ENCODE peak calls at places on chromosomes 6 and 20, in ten cellular contexts. One of them, this sample, is unnamed.

GRCh38 chr20:24337074-24337473 is 132.4 kb upstream of the SYNDIG1 start:
- DNase-seq in body of pancreas: no peak
- DNase-seq in A549: no peak
- DNase-seq in thyroid gland: no peak
- DNase-seq in breast epithelium: no peak
- DNase-seq in sigmoid colon: no peak
- DNase-seq in heart left ventricle: no peak
- DNase-seq in esophagus muscularis mucosa: no peak
- DNase-seq in upper lobe of left lung: no peak
- DNase-seq in Peyer's patch: no peak
- DNase-seq in this sample: no peak

GRCh38 chr6:107862383-107862782 is 38.3 kb upstream of the SCML4 start:
- DNase-seq in A549: no peak
- DNase-seq in upper lobe of left lung: no peak
- DNase-seq in sigmoid colon: no peak
- DNase-seq in breast epithelium: no peak
- DNase-seq in esophagus muscularis mucosa: no peak
- DNase-seq in thyroid gland: peak; percentile 64
- DNase-seq in body of pancreas: no peak
- DNase-seq in heart left ventricle: no peak
- DNase-seq in Peyer's patch: no peak
- DNase-seq in this sample: no peak

GRCh38 chr6:55836481-55836880 is 38.9 kb downstream of the BMP5 start:
- DNase-seq in heart left ventricle: no peak
- DNase-seq in thyroid gland: no peak
- DNase-seq in breast epithelium: no peak
- DNase-seq in Peyer's patch: no peak
- DNase-seq in upper lobe of left lung: no peak
- DNase-seq in A549: no peak
- DNase-seq in body of pancreas: peak; percentile 82
- DNase-seq in esophagus muscularis mucosa: no peak
- DNase-seq in sigmoid colon: no peak
- DNase-seq in this sample: no peak

GRCh38 chr6:42075159-42075838 is 25.0 kb downstream of the TAF8 start:
- DNase-seq in heart left ventricle: peak; percentile 75
- DNase-seq in sigmoid colon: peak; percentile 86
- DNase-seq in A549: peak; percentile 74
- DNase-seq in upper lobe of left lung: no peak
- DNase-seq in Peyer's patch: peak; percentile 87
- DNase-seq in esophagus muscularis mucosa: no peak
- DNase-seq in breast epithelium: peak; percentile 81
- DNase-seq in thyroid gland: peak; percentile 97
- DNase-seq in body of pancreas: peak; percentile 76
- DNase-seq in this sample: peak; percentile 85

GRCh38 chr6:24927985-24928735 is 7.6 kb downstream of the RIPOR2 start:
- DNase-seq in thyroid gland: no peak
- DNase-seq in body of pancreas: no peak
- DNase-seq in sigmoid colon: no peak
- DNase-seq in upper lobe of left lung: no peak
- DNase-seq in A549: no peak
- DNase-seq in breast epithelium: no peak
- DNase-seq in Peyer's patch: no peak
- DNase-seq in heart left ventricle: no peak
- DNase-seq in esophagus muscularis mucosa: no peak
- DNase-seq in this sample: no peak

GRCh38 chr6:145214570-145214969 is 520.8 kb downstream of the EPM2A start:
- DNase-seq in sigmoid colon: no peak
- DNase-seq in thyroid gland: no peak
- DNase-seq in heart left ventricle: no peak
- DNase-seq in esophagus muscularis mucosa: no peak
- DNase-seq in A549: no peak
- DNase-seq in breast epithelium: no peak
- DNase-seq in body of pancreas: peak; percentile 29
- DNase-seq in upper lobe of left lung: no peak
- DNase-seq in Peyer's patch: no peak
- DNase-seq in this sample: peak; percentile 37

GRCh38 chr20:49278817-49279676 is 1.2 kb upstream of the ZNFX1 start:
- DNase-seq in upper lobe of left lung: no peak
- DNase-seq in sigmoid colon: no peak
- DNase-seq in thyroid gland: no peak
- DNase-seq in body of pancreas: peak; percentile 22
- DNase-seq in breast epithelium: no peak
- DNase-seq in esophagus muscularis mucosa: no peak
- DNase-seq in A549: no peak
- DNase-seq in Peyer's patch: no peak
- DNase-seq in heart left ventricle: no peak
- DNase-seq in this sample: no peak

GRCh38 chr20:58650181-58650775 is 805 bp upstream of the STX16 start:
- DNase-seq in sigmoid colon: peak; percentile 63
- DNase-seq in body of pancreas: no peak
- DNase-seq in thyroid gland: peak; percentile 15
- DNase-seq in upper lobe of left lung: peak; percentile 91
- DNase-seq in A549: no peak
- DNase-seq in esophagus muscularis mucosa: peak; percentile 85
- DNase-seq in breast epithelium: no peak
- DNase-seq in Peyer's patch: peak; percentile 70
- DNase-seq in heart left ventricle: peak; percentile 54
- DNase-seq in this sample: peak; percentile 66

GRCh38 chr6:39956951-39957350 is 22.7 kb upstream of the MOCS1 start:
- DNase-seq in A549: no peak
- DNase-seq in sigmoid colon: no peak
- DNase-seq in breast epithelium: no peak
- DNase-seq in upper lobe of left lung: no peak
- DNase-seq in thyroid gland: no peak
- DNase-seq in Peyer's patch: no peak
- DNase-seq in body of pancreas: no peak
- DNase-seq in esophagus muscularis mucosa: peak; percentile 12
- DNase-seq in heart left ventricle: no peak
- DNase-seq in this sample: no peak

GRCh38 chr6:90610291-90610670 is 23.4 kb upstream of the MAP3K7 start:
- DNase-seq in Peyer's patch: no peak
- DNase-seq in body of pancreas: no peak
- DNase-seq in heart left ventricle: no peak
- DNase-seq in breast epithelium: no peak
- DNase-seq in thyroid gland: no peak
- DNase-seq in A549: no peak
- DNase-seq in sigmoid colon: no peak
- DNase-seq in upper lobe of left lung: peak; percentile 65
- DNase-seq in esophagus muscularis mucosa: no peak
- DNase-seq in this sample: peak; percentile 18

GRCh38 chr6:157405986-157406385 is 25.0 kb downstream of the ZDHHC14 start:
- DNase-seq in A549: no peak
- DNase-seq in Peyer's patch: no peak
- DNase-seq in upper lobe of left lung: no peak
- DNase-seq in breast epithelium: no peak
- DNase-seq in thyroid gland: no peak
- DNase-seq in sigmoid colon: no peak
- DNase-seq in body of pancreas: no peak
- DNase-seq in heart left ventricle: no peak
- DNase-seq in esophagus muscularis mucosa: no peak
- DNase-seq in this sample: no peak

GRCh38 chr6:4781426-4781825 is 5.2 kb downstream of the CDYL start:
- DNase-seq in upper lobe of left lung: no peak
- DNase-seq in thyroid gland: no peak
- DNase-seq in A549: no peak
- DNase-seq in esophagus muscularis mucosa: no peak
- DNase-seq in body of pancreas: no peak
- DNase-seq in heart left ventricle: no peak
- DNase-seq in sigmoid colon: no peak
- DNase-seq in breast epithelium: no peak
- DNase-seq in Peyer's patch: no peak
- DNase-seq in this sample: no peak

GRCh38 chr6:152771061-152771687 is 20.6 kb downstream of the VIP start:
- DNase-seq in Peyer's patch: no peak
- DNase-seq in upper lobe of left lung: no peak
- DNase-seq in esophagus muscularis mucosa: no peak
- DNase-seq in thyroid gland: no peak
- DNase-seq in body of pancreas: no peak
- DNase-seq in heart left ventricle: no peak
- DNase-seq in A549: no peak
- DNase-seq in breast epithelium: no peak
- DNase-seq in sigmoid colon: no peak
- DNase-seq in this sample: no peak

DNA sequence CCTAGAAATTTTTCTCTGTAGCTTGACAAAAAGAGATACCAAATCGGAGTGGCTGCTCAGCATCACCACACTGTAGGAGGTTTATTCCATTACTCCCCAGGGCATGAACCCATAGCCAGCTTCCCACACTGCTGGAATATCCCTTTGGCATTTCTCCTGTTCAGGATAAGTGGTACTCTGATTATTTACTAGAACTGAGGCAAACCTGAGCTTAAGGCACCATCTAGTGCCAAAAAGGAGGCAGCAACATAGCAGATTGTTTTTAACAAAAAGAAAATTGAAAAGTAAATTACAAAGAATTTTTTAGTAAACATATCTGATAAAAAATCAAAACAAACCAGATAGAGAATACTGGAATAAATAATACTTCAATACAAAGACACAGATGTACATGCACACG is 181.7 kb downstream of the WDR27 start:
- DNase-seq in body of pancreas: no peak
- DNase-seq in A549: no peak
- DNase-seq in breast epithelium: no peak
- DNase-seq in esophagus muscularis mucosa: no peak
- DNase-seq in Peyer's patch: no peak
- DNase-seq in sigmoid colon: no peak
- DNase-seq in upper lobe of left lung: no peak
- DNase-seq in thyroid gland: no peak
- DNase-seq in heart left ventricle: no peak
- DNase-seq in this sample: no peak
- TF ChIP-seq POLR2A in body of pancreas: no peak
- TF ChIP-seq POLR2A in A549: no peak
- TF ChIP-seq POLR2A in breast epithelium: no peak
- TF ChIP-seq POLR2A in esophagus muscularis mucosa: no peak
- TF ChIP-seq POLR2A in Peyer's patch: no peak
- TF ChIP-seq POLR2A in sigmoid colon: no peak
- TF ChIP-seq POLR2A in upper lobe of left lung: no peak
- TF ChIP-seq POLR2A in thyroid gland: no peak
- TF ChIP-seq POLR2A in heart left ventricle: no peak
- TF ChIP-seq POLR2A in this sample: no peak

GRCh38 chr20:53678315-53678989 is 84.8 kb upstream of the ZNF217 start:
- DNase-seq in esophagus muscularis mucosa: no peak
- DNase-seq in thyroid gland: no peak
- DNase-seq in heart left ventricle: no peak
- DNase-seq in body of pancreas: no peak
- DNase-seq in Peyer's patch: no peak
- DNase-seq in sigmoid colon: no peak
- DNase-seq in breast epithelium: no peak
- DNase-seq in upper lobe of left lung: no peak
- DNase-seq in A549: no peak
- DNase-seq in this sample: no peak

GRCh38 chr20:53683506-53683905 is 89.9 kb upstream of the ZNF217 start:
- DNase-seq in body of pancreas: no peak
- DNase-seq in Peyer's patch: no peak
- DNase-seq in esophagus muscularis mucosa: no peak
- DNase-seq in upper lobe of left lung: no peak
- DNase-seq in thyroid gland: no peak
- DNase-seq in sigmoid colon: no peak
- DNase-seq in heart left ventricle: no peak
- DNase-seq in breast epithelium: no peak
- DNase-seq in A549: no peak
- DNase-seq in this sample: no peak

GRCh38 chr20:53678990-53679596 is 85.5 kb upstream of the ZNF217 start:
- DNase-seq in upper lobe of left lung: no peak
- DNase-seq in A549: no peak
- DNase-seq in esophagus muscularis mucosa: no peak
- DNase-seq in breast epithelium: no peak
- DNase-seq in heart left ventricle: no peak
- DNase-seq in Peyer's patch: no peak
- DNase-seq in body of pancreas: no peak
- DNase-seq in sigmoid colon: no peak
- DNase-seq in thyroid gland: no peak
- DNase-seq in this sample: no peak

GRCh38 chr20:53679597-53680309 is 86.1 kb upstream of the ZNF217 start:
- DNase-seq in body of pancreas: no peak
- DNase-seq in A549: no peak
- DNase-seq in heart left ventricle: no peak
- DNase-seq in esophagus muscularis mucosa: no peak
- DNase-seq in thyroid gland: no peak
- DNase-seq in sigmoid colon: no peak
- DNase-seq in upper lobe of left lung: no peak
- DNase-seq in breast epithelium: no peak
- DNase-seq in Peyer's patch: no peak
- DNase-seq in this sample: no peak

GRCh38 chr20:53681352-53682212 is 87.9 kb upstream of the ZNF217 start:
- DNase-seq in body of pancreas: peak; percentile 31
- DNase-seq in A549: no peak
- DNase-seq in esophagus muscularis mucosa: no peak
- DNase-seq in upper lobe of left lung: no peak
- DNase-seq in sigmoid colon: no peak
- DNase-seq in Peyer's patch: no peak
- DNase-seq in breast epithelium: no peak
- DNase-seq in heart left ventricle: no peak
- DNase-seq in thyroid gland: no peak
- DNase-seq in this sample: no peak
- TF ChIP-seq POLR2A in body of pancreas: no peak
- TF ChIP-seq POLR2A in A549: no peak
- TF ChIP-seq POLR2A in esophagus muscularis mucosa: no peak
- TF ChIP-seq POLR2A in upper lobe of left lung: no peak
- TF ChIP-seq POLR2A in sigmoid colon: no peak
- TF ChIP-seq POLR2A in Peyer's patch: no peak
- TF ChIP-seq POLR2A in breast epithelium: no peak
- TF ChIP-seq POLR2A in heart left ventricle: no peak
- TF ChIP-seq POLR2A in thyroid gland: no peak
- TF ChIP-seq POLR2A in this sample: no peak

GRCh38 chr20:32820000-32820697 is 395 bp downstream of the MAPRE1 start:
- DNase-seq in A549: peak; percentile 36
- DNase-seq in upper lobe of left lung: peak; percentile 95
- DNase-seq in sigmoid colon: no peak
- DNase-seq in Peyer's patch: no peak
- DNase-seq in esophagus muscularis mucosa: no peak
- DNase-seq in breast epithelium: peak; percentile 41
- DNase-seq in thyroid gland: peak; percentile 75
- DNase-seq in heart left ventricle: no peak
- DNase-seq in body of pancreas: peak; percentile 68
- DNase-seq in this sample: peak; percentile 91
- TF ChIP-seq POLR2A in A549: peak; percentile 21
- TF ChIP-seq POLR2A in upper lobe of left lung: no peak
- TF ChIP-seq POLR2A in sigmoid colon: no peak
- TF ChIP-seq POLR2A in Peyer's patch: no peak
- TF ChIP-seq POLR2A in esophagus muscularis mucosa: no peak
- TF ChIP-seq POLR2A in breast epithelium: no peak
- TF ChIP-seq POLR2A in thyroid gland: no peak
- TF ChIP-seq POLR2A in heart left ventricle: no peak
- TF ChIP-seq POLR2A in body of pancreas: peak; percentile 46
- TF ChIP-seq POLR2A in this sample: peak; percentile 12

DNA sequence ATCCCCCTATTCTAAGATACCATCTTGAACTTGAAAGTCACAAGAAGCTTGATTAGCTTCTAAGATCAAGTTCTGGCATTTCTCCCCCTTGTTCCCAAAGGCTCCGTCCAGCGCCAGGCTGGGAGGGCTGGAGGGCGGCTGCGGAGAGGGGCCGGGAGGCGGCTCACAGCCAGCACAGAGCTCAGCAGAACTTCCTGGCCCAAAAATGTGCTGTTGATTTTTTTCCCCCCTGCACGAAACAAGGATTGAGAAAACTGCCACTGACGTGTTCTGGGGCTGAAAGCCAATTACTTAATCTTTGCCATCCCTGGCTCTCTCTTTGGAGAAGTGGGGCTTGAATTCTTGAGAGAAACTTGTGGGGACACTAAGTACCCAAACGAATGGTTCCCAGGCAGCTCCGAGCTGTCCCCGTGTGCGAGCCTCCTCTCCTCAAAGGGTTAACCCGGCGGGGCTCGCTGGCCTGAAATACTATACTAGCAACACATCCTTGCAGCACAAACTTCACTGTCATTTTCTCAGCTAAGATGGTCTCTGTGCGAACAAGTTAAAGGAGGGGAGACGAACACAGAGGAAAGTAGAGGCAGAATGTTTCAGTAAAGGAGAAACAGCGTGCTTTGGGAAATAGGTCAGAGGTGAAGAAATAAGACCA is 454 bp downstream of the TRAF3IP2 start:
- DNase-seq in breast epithelium: peak; percentile 63
- DNase-seq in sigmoid colon: peak; percentile 92
- DNase-seq in heart left ventricle: peak; percentile 76
- DNase-seq in esophagus muscularis mucosa: peak; percentile 95
- DNase-seq in thyroid gland: peak; percentile 77
- DNase-seq in body of pancreas: peak; percentile 71
- DNase-seq in upper lobe of left lung: peak; percentile 91
- DNase-seq in Peyer's patch: peak; percentile 62
- DNase-seq in A549: peak; percentile 31
- DNase-seq in this sample: peak; percentile 71
- TF ChIP-seq POLR2A in breast epithelium: no peak
- TF ChIP-seq POLR2A in sigmoid colon: no peak
- TF ChIP-seq POLR2A in heart left ventricle: no peak
- TF ChIP-seq POLR2A in esophagus muscularis mucosa: no peak
- TF ChIP-seq POLR2A in thyroid gland: no peak
- TF ChIP-seq POLR2A in body of pancreas: no peak
- TF ChIP-seq POLR2A in upper lobe of left lung: peak; percentile 41
- TF ChIP-seq POLR2A in Peyer's patch: no peak
- TF ChIP-seq POLR2A in A549: no peak
- TF ChIP-seq POLR2A in this sample: no peak

This sample was measured in erythroblast.